ENCODE peak calls at places on chromosomes 4 and X, in nine cellular contexts. R, A, B, G, K, Y, X, L and Q are unnamed samples.

GRCh38 chr4:53906786-53907185 is 157.6 kb downstream of the CHIC2 start:
- DNase-seq in R (no peak), A (no peak), B (no peak), G (no peak), K (no peak), Y (no peak), X (no peak), L (no peak), Q (no peak)

GRCh38 chr4:28463184-28463690 is 1602.6 kb downstream of the STIM2 start:
- DNase-seq in R (no peak), A (no peak), B (no peak), G (no peak), K (no peak), Y (no peak), X (no peak), L (no peak), Q (no peak)

GRCh38 chrX:71604141-71604540 is 14.2 kb downstream of the CXCR3 start:
- DNase-seq in R (no peak), A (no peak), B (no peak), G (no peak), K (no peak), Y (no peak), X (no peak), L (no peak), Q (no peak)

GRCh38 chrX:57771689-57772088 is 91.6 kb upstream of the NLRP2B start:
- DNase-seq in R (no peak), A (no peak), B (no peak), G (no peak), K (no peak), Y (no peak), X (no peak), L (no peak), Q (no peak)

GRCh38 chrX:53356186-53356585 is 66.3 kb downstream of the SMC1A start:
- DNase-seq in R (no peak), A (no peak), B (no peak), G (peak; percentile 16), K (no peak), Y (no peak), X (no peak), L (no peak), Q (no peak)

GRCh38 chr4:156983366-156983765 is 11.8 kb upstream of the PDGFC start:
- DNase-seq in R (no peak), A (no peak), B (no peak), G (peak; percentile 8), K (no peak), Y (no peak), X (no peak), L (peak; percentile 30), Q (no peak)

GRCh38 chr4:62640296-62640695 is 1440.2 kb downstream of the ADGRL3 start:
- DNase-seq in R (peak; percentile 15), A (no peak), B (no peak), G (no peak), K (no peak), Y (no peak), X (no peak), L (no peak), Q (no peak)

GRCh38 chr4:166290426-166290825 is 417.4 kb downstream of the TLL1 start:
- DNase-seq in R (no peak), A (no peak), B (no peak), G (no peak), K (no peak), Y (no peak), X (no peak), L (no peak), Q (peak; percentile 62)

GRCh38 chr4:95061220-95061619 is 303.5 kb downstream of the BMPR1B start:
- DNase-seq in R (no peak), A (no peak), B (no peak), G (no peak), K (no peak), Y (no peak), X (no peak), L (no peak), Q (no peak)